ENCODE peak calls at places on chromosomes 11 and 22, in ten cellular contexts. One of them, this sample, is unnamed.

GRCh38 chr22:44898236-44898635 is 111.6 kb downstream of the PHF21B start:
- DNase-seq in activated T-cell treated with anti-CD3 and anti-CD28 coated beads, Interleukin-2, amount 50 U/mL, for 1 hour: no peak
- DNase-seq in astrocyte of the spinal cord: no peak
- DNase-seq in iPS-NIHi11: no peak
- DNase-seq in NCI-H446: no peak
- DNase-seq in body of pancreas: no peak
- DNase-seq in HuH-7.5: no peak
- DNase-seq in EH: no peak
- DNase-seq in anterior cingulate cortex: no peak
- DNase-seq in myocyte: no peak
- DNase-seq in this sample: no peak

GRCh38 chr11:118996926-118997626 is 862 bp upstream of the CENATAC start:
- DNase-seq in activated T-cell treated with anti-CD3 and anti-CD28 coated beads, Interleukin-2, amount 50 U/mL, for 1 hour: peak
- DNase-seq in astrocyte of the spinal cord: peak
- DNase-seq in iPS-NIHi11: peak
- DNase-seq in NCI-H446: no peak
- DNase-seq in body of pancreas: no peak
- DNase-seq in HuH-7.5: no peak
- DNase-seq in EH: peak
- DNase-seq in anterior cingulate cortex: no peak
- DNase-seq in myocyte: no peak
- DNase-seq in this sample: no peak

GRCh38 chr11:3109921-3110706 is 52.9 kb upstream of the CARS1 start:
- DNase-seq in activated T-cell treated with anti-CD3 and anti-CD28 coated beads, Interleukin-2, amount 50 U/mL, for 1 hour: peak
- DNase-seq in astrocyte of the spinal cord: no peak
- DNase-seq in iPS-NIHi11: peak
- DNase-seq in NCI-H446: peak
- DNase-seq in body of pancreas: peak
- DNase-seq in HuH-7.5: peak
- DNase-seq in EH: peak
- DNase-seq in anterior cingulate cortex: no peak
- DNase-seq in myocyte: peak
- DNase-seq in this sample: no peak

GRCh38 chr11:46281374-46281831 is 3.9 kb downstream of the CREB3L1 start:
- DNase-seq in activated T-cell treated with anti-CD3 and anti-CD28 coated beads, Interleukin-2, amount 50 U/mL, for 1 hour: no peak
- DNase-seq in astrocyte of the spinal cord: peak
- DNase-seq in iPS-NIHi11: no peak
- DNase-seq in NCI-H446: no peak
- DNase-seq in body of pancreas: no peak
- DNase-seq in HuH-7.5: no peak
- DNase-seq in EH: peak
- DNase-seq in anterior cingulate cortex: no peak
- DNase-seq in myocyte: no peak
- DNase-seq in this sample: no peak

GRCh38 chr22:45155050-45155840 is 8.5 kb upstream of the NUP50 start:
- DNase-seq in activated T-cell treated with anti-CD3 and anti-CD28 coated beads, Interleukin-2, amount 50 U/mL, for 1 hour: no peak
- DNase-seq in astrocyte of the spinal cord: peak
- DNase-seq in iPS-NIHi11: no peak
- DNase-seq in NCI-H446: no peak
- DNase-seq in body of pancreas: no peak
- DNase-seq in HuH-7.5: no peak
- DNase-seq in EH: peak
- DNase-seq in anterior cingulate cortex: no peak
- DNase-seq in myocyte: no peak
- DNase-seq in this sample: peak

GRCh38 chr11:57637626-57638004 is 12.1 kb downstream of the YPEL4 start:
- DNase-seq in activated T-cell treated with anti-CD3 and anti-CD28 coated beads, Interleukin-2, amount 50 U/mL, for 1 hour: no peak
- DNase-seq in astrocyte of the spinal cord: no peak
- DNase-seq in iPS-NIHi11: peak
- DNase-seq in NCI-H446: no peak
- DNase-seq in body of pancreas: no peak
- DNase-seq in HuH-7.5: no peak
- DNase-seq in EH: peak
- DNase-seq in anterior cingulate cortex: no peak
- DNase-seq in myocyte: peak
- DNase-seq in this sample: no peak

GRCh38 chr11:60334005-60334620 is 7.1 kb downstream of the MS4A6E start:
- DNase-seq in activated T-cell treated with anti-CD3 and anti-CD28 coated beads, Interleukin-2, amount 50 U/mL, for 1 hour: peak
- DNase-seq in astrocyte of the spinal cord: peak
- DNase-seq in iPS-NIHi11: peak
- DNase-seq in NCI-H446: peak
- DNase-seq in body of pancreas: peak
- DNase-seq in HuH-7.5: peak
- DNase-seq in EH: peak
- DNase-seq in anterior cingulate cortex: peak
- DNase-seq in myocyte: peak
- DNase-seq in this sample: no peak

GRCh38 chr11:45208135-45208534 is 61.7 kb downstream of the PRDM11 start:
- DNase-seq in activated T-cell treated with anti-CD3 and anti-CD28 coated beads, Interleukin-2, amount 50 U/mL, for 1 hour: no peak
- DNase-seq in astrocyte of the spinal cord: no peak
- DNase-seq in iPS-NIHi11: no peak
- DNase-seq in NCI-H446: no peak
- DNase-seq in body of pancreas: no peak
- DNase-seq in HuH-7.5: no peak
- DNase-seq in EH: no peak
- DNase-seq in anterior cingulate cortex: no peak
- DNase-seq in myocyte: no peak
- DNase-seq in this sample: no peak

GRCh38 chr11:94526645-94527438 is 14.6 kb downstream of the C11orf97 start:
- DNase-seq in activated T-cell treated with anti-CD3 and anti-CD28 coated beads, Interleukin-2, amount 50 U/mL, for 1 hour: no peak
- DNase-seq in astrocyte of the spinal cord: no peak
- DNase-seq in iPS-NIHi11: no peak
- DNase-seq in NCI-H446: no peak
- DNase-seq in body of pancreas: no peak
- DNase-seq in HuH-7.5: no peak
- DNase-seq in EH: peak
- DNase-seq in anterior cingulate cortex: no peak
- DNase-seq in myocyte: peak
- DNase-seq in this sample: no peak

GRCh38 chr22:35783943-35784614 is 66.4 kb downstream of the APOL5 start:
- DNase-seq in activated T-cell treated with anti-CD3 and anti-CD28 coated beads, Interleukin-2, amount 50 U/mL, for 1 hour: no peak
- DNase-seq in astrocyte of the spinal cord: peak
- DNase-seq in iPS-NIHi11: no peak
- DNase-seq in NCI-H446: no peak
- DNase-seq in body of pancreas: no peak
- DNase-seq in HuH-7.5: no peak
- DNase-seq in EH: peak
- DNase-seq in anterior cingulate cortex: no peak
- DNase-seq in myocyte: peak
- DNase-seq in this sample: no peak

GRCh38 chr11:69353696-69354544 is 60.0 kb downstream of the MYEOV start:
- DNase-seq in activated T-cell treated with anti-CD3 and anti-CD28 coated beads, Interleukin-2, amount 50 U/mL, for 1 hour: no peak
- DNase-seq in astrocyte of the spinal cord: peak
- DNase-seq in iPS-NIHi11: no peak
- DNase-seq in NCI-H446: no peak
- DNase-seq in body of pancreas: no peak
- DNase-seq in HuH-7.5: no peak
- DNase-seq in EH: peak
- DNase-seq in anterior cingulate cortex: no peak
- DNase-seq in myocyte: no peak
- DNase-seq in this sample: peak

GRCh38 chr11:70399681-70400112 is 1.4 kb downstream of the CTTN start:
- DNase-seq in activated T-cell treated with anti-CD3 and anti-CD28 coated beads, Interleukin-2, amount 50 U/mL, for 1 hour: no peak
- DNase-seq in astrocyte of the spinal cord: peak
- DNase-seq in iPS-NIHi11: peak
- DNase-seq in NCI-H446: peak
- DNase-seq in body of pancreas: peak
- DNase-seq in HuH-7.5: peak
- DNase-seq in EH: peak
- DNase-seq in anterior cingulate cortex: peak
- DNase-seq in myocyte: peak
- DNase-seq in this sample: no peak

GRCh38 chr11:94030059-94030458 is 8.9 kb downstream of the HEPHL1 start:
- DNase-seq in activated T-cell treated with anti-CD3 and anti-CD28 coated beads, Interleukin-2, amount 50 U/mL, for 1 hour: no peak
- DNase-seq in astrocyte of the spinal cord: no peak
- DNase-seq in iPS-NIHi11: no peak
- DNase-seq in NCI-H446: no peak
- DNase-seq in body of pancreas: no peak
- DNase-seq in HuH-7.5: no peak
- DNase-seq in EH: no peak
- DNase-seq in anterior cingulate cortex: no peak
- DNase-seq in myocyte: no peak
- DNase-seq in this sample: no peak

GRCh38 chr11:2776351-2777061 is 76.7 kb upstream of the KCNQ1OT1 start:
- DNase-seq in activated T-cell treated with anti-CD3 and anti-CD28 coated beads, Interleukin-2, amount 50 U/mL, for 1 hour: peak
- DNase-seq in astrocyte of the spinal cord: no peak
- DNase-seq in iPS-NIHi11: peak
- DNase-seq in NCI-H446: no peak
- DNase-seq in body of pancreas: no peak
- DNase-seq in HuH-7.5: no peak
- DNase-seq in EH: no peak
- DNase-seq in anterior cingulate cortex: no peak
- DNase-seq in myocyte: no peak
- DNase-seq in this sample: no peak

GRCh38 chr11:93652161-93652597 is 9.3 kb upstream of the CEP295 start:
- DNase-seq in activated T-cell treated with anti-CD3 and anti-CD28 coated beads, Interleukin-2, amount 50 U/mL, for 1 hour: no peak
- DNase-seq in astrocyte of the spinal cord: peak
- DNase-seq in iPS-NIHi11: peak
- DNase-seq in NCI-H446: peak
- DNase-seq in body of pancreas: no peak
- DNase-seq in HuH-7.5: no peak
- DNase-seq in EH: peak
- DNase-seq in anterior cingulate cortex: no peak
- DNase-seq in myocyte: peak
- DNase-seq in this sample: no peak

GRCh38 chr22:47836957-47837356 is 1074.5 kb downstream of the TBC1D22A start:
- DNase-seq in activated T-cell treated with anti-CD3 and anti-CD28 coated beads, Interleukin-2, amount 50 U/mL, for 1 hour: no peak
- DNase-seq in astrocyte of the spinal cord: no peak
- DNase-seq in iPS-NIHi11: no peak
- DNase-seq in NCI-H446: peak
- DNase-seq in body of pancreas: no peak
- DNase-seq in HuH-7.5: no peak
- DNase-seq in EH: peak
- DNase-seq in anterior cingulate cortex: no peak
- DNase-seq in myocyte: peak
- DNase-seq in this sample: no peak

GRCh38 chr11:43547900-43548381 is 132.6 kb upstream of the HSD17B12 start:
- DNase-seq in activated T-cell treated with anti-CD3 and anti-CD28 coated beads, Interleukin-2, amount 50 U/mL, for 1 hour: no peak
- DNase-seq in astrocyte of the spinal cord: no peak
- DNase-seq in iPS-NIHi11: peak
- DNase-seq in NCI-H446: no peak
- DNase-seq in body of pancreas: peak
- DNase-seq in HuH-7.5: no peak
- DNase-seq in EH: no peak
- DNase-seq in anterior cingulate cortex: no peak
- DNase-seq in myocyte: no peak
- DNase-seq in this sample: no peak

GRCh38 chr11:72102162-72102561 is 935 bp downstream of the LAMTOR1 start:
- DNase-seq in activated T-cell treated with anti-CD3 and anti-CD28 coated beads, Interleukin-2, amount 50 U/mL, for 1 hour: no peak
- DNase-seq in astrocyte of the spinal cord: no peak
- DNase-seq in iPS-NIHi11: no peak
- DNase-seq in NCI-H446: no peak
- DNase-seq in body of pancreas: no peak
- DNase-seq in HuH-7.5: no peak
- DNase-seq in EH: no peak
- DNase-seq in anterior cingulate cortex: no peak
- DNase-seq in myocyte: no peak
- DNase-seq in this sample: no peak

GRCh38 chr11:67409261-67409666 is 5.4 kb downstream of the TBC1D10C start:
- DNase-seq in activated T-cell treated with anti-CD3 and anti-CD28 coated beads, Interleukin-2, amount 50 U/mL, for 1 hour: peak
- DNase-seq in astrocyte of the spinal cord: no peak
- DNase-seq in iPS-NIHi11: no peak
- DNase-seq in NCI-H446: no peak
- DNase-seq in body of pancreas: no peak
- DNase-seq in HuH-7.5: no peak
- DNase-seq in EH: no peak
- DNase-seq in anterior cingulate cortex: no peak
- DNase-seq in myocyte: no peak
- DNase-seq in this sample: no peak

GRCh38 chr22:29071261-29072045 is 1.4 kb upstream of the KREMEN1 start:
- DNase-seq in activated T-cell treated with anti-CD3 and anti-CD28 coated beads, Interleukin-2, amount 50 U/mL, for 1 hour: peak
- DNase-seq in astrocyte of the spinal cord: peak
- DNase-seq in iPS-NIHi11: peak
- DNase-seq in NCI-H446: no peak
- DNase-seq in body of pancreas: peak
- DNase-seq in HuH-7.5: peak
- DNase-seq in EH: peak
- DNase-seq in anterior cingulate cortex: no peak
- DNase-seq in myocyte: no peak
- DNase-seq in this sample: peak

GRCh38 chr11:119584193-119585037 is 144.6 kb downstream of the NECTIN1 start:
- DNase-seq in activated T-cell treated with anti-CD3 and anti-CD28 coated beads, Interleukin-2, amount 50 U/mL, for 1 hour: no peak
- DNase-seq in astrocyte of the spinal cord: peak
- DNase-seq in iPS-NIHi11: peak
- DNase-seq in NCI-H446: no peak
- DNase-seq in body of pancreas: peak
- DNase-seq in HuH-7.5: no peak
- DNase-seq in EH: peak
- DNase-seq in anterior cingulate cortex: peak
- DNase-seq in myocyte: peak
- DNase-seq in this sample: no peak

GRCh38 chr11:116215471-116216113 is 557.2 kb downstream of the BUD13 start:
- DNase-seq in activated T-cell treated with anti-CD3 and anti-CD28 coated beads, Interleukin-2, amount 50 U/mL, for 1 hour: no peak
- DNase-seq in astrocyte of the spinal cord: no peak
- DNase-seq in iPS-NIHi11: peak
- DNase-seq in NCI-H446: no peak
- DNase-seq in body of pancreas: no peak
- DNase-seq in HuH-7.5: no peak
- DNase-seq in EH: no peak
- DNase-seq in anterior cingulate cortex: no peak
- DNase-seq in myocyte: no peak
- DNase-seq in this sample: no peak

GRCh38 chr11:74678041-74678440 is 53.2 kb downstream of the CHRDL2 start:
- DNase-seq in activated T-cell treated with anti-CD3 and anti-CD28 coated beads, Interleukin-2, amount 50 U/mL, for 1 hour: no peak
- DNase-seq in astrocyte of the spinal cord: no peak
- DNase-seq in iPS-NIHi11: no peak
- DNase-seq in NCI-H446: no peak
- DNase-seq in body of pancreas: no peak
- DNase-seq in HuH-7.5: no peak
- DNase-seq in EH: no peak
- DNase-seq in anterior cingulate cortex: no peak
- DNase-seq in myocyte: no peak
- DNase-seq in this sample: no peak

GRCh38 chr22:44661070-44661469 is 40.9 kb upstream of the PRR5 start:
- DNase-seq in activated T-cell treated with anti-CD3 and anti-CD28 coated beads, Interleukin-2, amount 50 U/mL, for 1 hour: peak
- DNase-seq in astrocyte of the spinal cord: no peak
- DNase-seq in iPS-NIHi11: peak
- DNase-seq in NCI-H446: no peak
- DNase-seq in body of pancreas: no peak
- DNase-seq in HuH-7.5: no peak
- DNase-seq in EH: peak
- DNase-seq in anterior cingulate cortex: no peak
- DNase-seq in myocyte: no peak
- DNase-seq in this sample: no peak

GRCh38 chr11:18243783-18244362 is 4.6 kb downstream of the SAA2 start:
- DNase-seq in activated T-cell treated with anti-CD3 and anti-CD28 coated beads, Interleukin-2, amount 50 U/mL, for 1 hour: peak
- DNase-seq in astrocyte of the spinal cord: peak
- DNase-seq in iPS-NIHi11: peak
- DNase-seq in NCI-H446: peak
- DNase-seq in body of pancreas: peak
- DNase-seq in HuH-7.5: no peak
- DNase-seq in EH: peak
- DNase-seq in anterior cingulate cortex: peak
- DNase-seq in myocyte: peak
- DNase-seq in this sample: peak

GRCh38 chr22:26589367-26589844 is 526 bp downstream of the TPST2 start:
- DNase-seq in activated T-cell treated with anti-CD3 and anti-CD28 coated beads, Interleukin-2, amount 50 U/mL, for 1 hour: no peak
- DNase-seq in astrocyte of the spinal cord: peak
- DNase-seq in iPS-NIHi11: no peak
- DNase-seq in NCI-H446: no peak
- DNase-seq in body of pancreas: peak
- DNase-seq in HuH-7.5: peak
- DNase-seq in EH: peak
- DNase-seq in anterior cingulate cortex: no peak
- DNase-seq in myocyte: peak
- DNase-seq in this sample: no peak

GRCh38 chr11:10075141-10075540 is 218.9 kb downstream of the SBF2 start:
- DNase-seq in activated T-cell treated with anti-CD3 and anti-CD28 coated beads, Interleukin-2, amount 50 U/mL, for 1 hour: no peak
- DNase-seq in astrocyte of the spinal cord: no peak
- DNase-seq in iPS-NIHi11: no peak
- DNase-seq in NCI-H446: no peak
- DNase-seq in body of pancreas: no peak
- DNase-seq in HuH-7.5: no peak
- DNase-seq in EH: no peak
- DNase-seq in anterior cingulate cortex: no peak
- DNase-seq in myocyte: no peak
- DNase-seq in this sample: no peak

GRCh38 chr11:114890076-114890475 is 211.7 kb downstream of the NXPE2 start:
- DNase-seq in activated T-cell treated with anti-CD3 and anti-CD28 coated beads, Interleukin-2, amount 50 U/mL, for 1 hour: no peak
- DNase-seq in astrocyte of the spinal cord: no peak
- DNase-seq in iPS-NIHi11: no peak
- DNase-seq in NCI-H446: no peak
- DNase-seq in body of pancreas: no peak
- DNase-seq in HuH-7.5: no peak
- DNase-seq in EH: no peak
- DNase-seq in anterior cingulate cortex: no peak
- DNase-seq in myocyte: no peak
- DNase-seq in this sample: no peak

This sample was measured in DMS 273 treated with DMSO at 0.1 percent for 48 hours.